ENCODE peak calls at places on chromosomes 7 and 10, in five cellular contexts. G is suprapubic skin, Q is HCT116, D is stomach, I is K562. F is an unnamed sample.

GRCh38 chr10:97736902-97737769 is at the start of gene ZFYVE27:
- DNase-seq in I (peak), G (peak), D (peak), Q (peak), F (peak)

GRCh38 chr10:24821986-24822385 is 98.3 kb upstream of the ARHGAP21 start:
- DNase-seq in D (no peak), G (no peak), I (no peak), Q (peak), F (no peak)

GRCh38 chr10:119737827-119738226 is 12.0 kb downstream of the INPP5F start:
- DNase-seq in Q (peak), D (no peak), G (no peak), I (peak), F (no peak)

GRCh38 chr10:112911196-112911595 is 38.9 kb upstream of the TCF7L2 start:
- DNase-seq in D (no peak), G (no peak), I (no peak), Q (no peak), F (no peak)

GRCh38 chr7:106284516-106285050 is at the start of gene NAMPT:
- DNase-seq in G (no peak), I (peak), Q (no peak), D (peak), F (peak)

GRCh38 chr7:110521357-110521756 is 569.6 kb upstream of the LRRN3 start:
- DNase-seq in D (no peak), I (no peak), Q (no peak), G (no peak), F (no peak)

GRCh38 chr7:96174812-96175211 is 147.1 kb downstream of the SLC25A13 start:
- DNase-seq in G (no peak), D (no peak), I (no peak), Q (no peak), F (no peak)

GRCh38 chr7:132480534-132480933 is 95.7 kb downstream of the PLXNA4 start:
- DNase-seq in G (no peak), I (no peak), Q (no peak), D (no peak), F (peak)

GRCh38 chr7:61111-61510 is 131.3 kb upstream of the FAM20C start:
- DNase-seq in I (no peak), G (peak), Q (no peak), D (no peak), F (peak)

GRCh38 chr10:127715782-127716378 is 21.1 kb upstream of the FOXI2 start:
- DNase-seq in I (no peak), G (no peak), Q (peak), D (no peak), F (no peak)

GRCh38 chr10:23172846-23173548 is 19.1 kb upstream of the PTF1A start:
- DNase-seq in G (no peak), Q (no peak), I (no peak), D (no peak), F (no peak)

GRCh38 chr7:155993420-155994252 is 181.4 kb upstream of the SHH start:
- DNase-seq in I (no peak), G (no peak), Q (no peak), D (peak), F (no peak)

GRCh38 chr10:123021517-123021916 is 12.7 kb downstream of the ACADSB start:
- DNase-seq in Q (peak), G (no peak), I (no peak), D (no peak), F (no peak)

GRCh38 chr7:148905093-148905666 is 21.1 kb upstream of the EZH2 start:
- DNase-seq in G (no peak), D (no peak), Q (no peak), I (no peak), F (no peak)

GRCh38 chr7:99831595-99831994 is 3.8 kb downstream of the CYP3A43 start:
- DNase-seq in G (no peak), I (no peak), D (no peak), Q (no peak), F (no peak)

GRCh38 chr7:100826546-100827329 is 585 bp downstream of the EPHB4 start:
- DNase-seq in Q (no peak), D (no peak), I (no peak), G (no peak), F (no peak)

GRCh38 chr7:71780282-71780681 is 631.9 kb downstream of the CALN1 start:
- DNase-seq in G (no peak), D (no peak), Q (no peak), I (no peak), F (no peak)

GRCh38 chr7:30755384-30756154 is 3.6 kb downstream of the INMT start:
- DNase-seq in G (no peak), D (no peak), Q (no peak), I (no peak), F (peak)

GRCh38 chr7:55185941-55186609 is 167.3 kb downstream of the EGFR start:
- DNase-seq in G (no peak), D (no peak), Q (peak), I (peak), F (no peak)

GRCh38 chr10:7986851-7987250 is 67.6 kb upstream of the GATA3 start:
- DNase-seq in G (no peak), Q (no peak), D (no peak), I (no peak), F (no peak)

GRCh38 chr10:75234017-75234682 is 1.6 kb downstream of the COMTD1 start:
- DNase-seq in D (peak), G (peak), Q (peak), I (peak), F (peak)

GRCh38 chr10:22976535-22976934 is 48.7 kb downstream of the ARMC3 start:
- DNase-seq in D (no peak), G (no peak), I (no peak), Q (no peak), F (no peak)

GRCh38 chr10:130621231-130621775 is 485.1 kb downstream of the GLRX3 start:
- DNase-seq in G (no peak), Q (no peak), D (no peak), I (no peak), F (no peak)

GRCh38 chr7:915291-916218 is 38.9 kb downstream of the ADAP1 start:
- DNase-seq in Q (no peak), G (no peak), I (no peak), D (no peak), F (peak)

GRCh38 chr7:154832557-154833138 is 170.3 kb downstream of the PAXIP1 start:
- DNase-seq in G (no peak), Q (peak), D (peak), I (peak), F (no peak)

GRCh38 chr10:75030371-75030770 is 81.1 kb upstream of the SAMD8 start:
- DNase-seq in I (no peak), Q (no peak), D (no peak), G (no peak), F (no peak)

GRCh38 chr7:151436446-151437162 is 3.3 kb downstream of the CRYGN start:
- DNase-seq in Q (no peak), D (no peak), I (no peak), G (no peak), F (peak)

GRCh38 chr7:45103958-45104843 is 7.3 kb downstream of the TBRG4 start:
- DNase-seq in D (no peak), Q (no peak), G (no peak), I (no peak), F (no peak)

GRCh38 chr10:15455456-15455855 is 84.4 kb upstream of the FAM171A1 start:
- DNase-seq in G (no peak), Q (no peak), I (peak), D (no peak), F (no peak)

GRCh38 chr7:98788921-98789320 is 80.9 kb downstream of the TMEM130 start:
- DNase-seq in D (no peak), Q (no peak), I (no peak), G (no peak), F (no peak)

GRCh38 chr7:79050592-79050991 is 402.9 kb downstream of the MAGI2 start:
- DNase-seq in Q (no peak), G (no peak), D (no peak), I (no peak), F (no peak)

GRCh38 chr10:21175797-21176196 is 278.7 kb upstream of the NEBL start:
- DNase-seq in I (no peak), D (no peak), G (no peak), Q (no peak), F (no peak)

GRCh38 chr10:6034371-6034770 is 27.8 kb downstream of the IL2RA start:
- DNase-seq in I (no peak), G (no peak), D (no peak), Q (no peak), F (no peak)

GRCh38 chr7:113730309-113730955 is 188.4 kb downstream of the PPP1R3A start:
- DNase-seq in D (no peak), G (no peak), Q (no peak), I (no peak), F (no peak)

GRCh38 chr10:94150541-94151184 is 156.9 kb downstream of the PLCE1 start:
- DNase-seq in I (no peak), G (no peak), Q (no peak), D (no peak), F (no peak)

GRCh38 chr7:133753513-133753912 is 373.6 kb upstream of the LRGUK start:
- DNase-seq in I (no peak), D (no peak), Q (no peak), G (no peak), F (no peak)

GRCh38 chr10:124685251-124685650 is 58.9 kb downstream of the FAM53B start:
- DNase-seq in D (no peak), Q (no peak), G (no peak), I (no peak), F (peak)

GRCh38 chr10:72068901-72069446 is 19.4 kb downstream of the SPOCK2 start:
- DNase-seq in D (no peak), Q (no peak), I (no peak), G (no peak), F (no peak)

GRCh38 chr10:72067463-72068125 is 20.8 kb downstream of the SPOCK2 start:
- DNase-seq in Q (no peak), G (no peak), I (no peak), D (peak), F (no peak)

GRCh38 chr10:72068126-72068765 is 20.1 kb downstream of the SPOCK2 start:
- DNase-seq in I (no peak), D (no peak), G (no peak), Q (no peak), F (no peak)

GRCh38 chr10:72065439-72066025 is 22.8 kb downstream of the SPOCK2 start:
- DNase-seq in D (no peak), I (no peak), Q (no peak), G (no peak), F (no peak)

DNA sequence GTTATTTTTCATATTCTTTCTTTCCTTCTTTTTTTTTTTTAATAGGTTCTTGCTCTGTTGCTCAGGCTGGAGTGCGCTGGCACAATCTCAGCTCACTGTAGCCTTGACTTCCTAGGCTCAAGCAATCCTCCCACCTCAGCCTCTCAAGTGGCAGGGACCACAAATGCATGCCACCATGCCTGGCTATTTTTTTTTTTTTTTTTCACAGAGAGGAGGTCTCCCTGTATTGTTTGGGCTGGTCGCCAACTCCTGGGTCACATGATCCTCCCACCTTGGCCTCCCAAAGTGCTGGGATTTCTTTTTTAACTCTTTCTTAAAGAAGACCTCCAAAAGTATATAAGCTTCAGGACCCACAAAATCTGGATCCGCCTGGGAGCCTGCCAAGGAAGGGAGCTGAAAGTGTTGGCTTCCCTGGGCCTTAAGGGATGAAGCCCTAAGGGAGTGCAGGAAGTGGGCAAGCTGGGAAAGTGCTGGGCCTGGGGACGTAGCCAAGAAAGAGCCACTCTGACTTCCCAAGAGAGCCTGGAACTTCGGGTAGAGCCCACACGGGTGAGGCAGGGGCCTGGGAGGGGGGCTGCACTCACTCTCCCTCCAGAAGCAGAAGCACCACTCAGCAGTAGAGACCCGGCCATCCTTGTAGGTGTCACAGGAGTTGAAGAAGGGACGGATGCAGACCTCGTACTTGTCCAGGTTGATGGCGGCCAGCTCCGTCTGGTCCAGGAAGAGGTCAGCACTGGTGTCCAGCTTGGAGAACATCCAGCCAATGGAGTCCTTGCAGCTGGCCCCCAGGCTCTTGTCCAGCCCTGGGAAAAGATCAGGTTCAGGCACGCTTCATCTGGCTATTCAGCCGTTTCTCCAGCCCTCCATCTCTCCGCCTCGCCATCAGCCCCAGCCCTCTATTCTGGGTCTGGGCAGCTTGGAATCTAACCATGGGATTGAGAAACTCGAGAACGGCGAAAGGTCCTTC is 21.8 kb downstream of the SPOCK2 start:
- DNase-seq in I (no peak), G (no peak), D (no peak), Q (no peak), F (peak)
- TF ChIP-seq POLR2AphosphoS5 in I (no peak), G (no peak), D (no peak), Q (no peak), F (peak)

GRCh38 chr7:140924019-140924820 is 509 bp downstream of the BRAF start:
- DNase-seq in I (peak), G (peak), Q (peak), D (peak), F (peak)

GRCh38 chr7:140923358-140924006 is 1.2 kb downstream of the BRAF start:
- DNase-seq in G (no peak), Q (no peak), I (peak), D (no peak), F (no peak)

GRCh38 chr7:140926021-140926812 is 1.5 kb upstream of the BRAF start:
- DNase-seq in D (no peak), G (no peak), Q (no peak), I (no peak), F (no peak)

GRCh38 chr7:140922741-140923345 is 1.9 kb downstream of the BRAF start:
- DNase-seq in G (no peak), Q (no peak), I (no peak), D (no peak), F (no peak)

DNA sequence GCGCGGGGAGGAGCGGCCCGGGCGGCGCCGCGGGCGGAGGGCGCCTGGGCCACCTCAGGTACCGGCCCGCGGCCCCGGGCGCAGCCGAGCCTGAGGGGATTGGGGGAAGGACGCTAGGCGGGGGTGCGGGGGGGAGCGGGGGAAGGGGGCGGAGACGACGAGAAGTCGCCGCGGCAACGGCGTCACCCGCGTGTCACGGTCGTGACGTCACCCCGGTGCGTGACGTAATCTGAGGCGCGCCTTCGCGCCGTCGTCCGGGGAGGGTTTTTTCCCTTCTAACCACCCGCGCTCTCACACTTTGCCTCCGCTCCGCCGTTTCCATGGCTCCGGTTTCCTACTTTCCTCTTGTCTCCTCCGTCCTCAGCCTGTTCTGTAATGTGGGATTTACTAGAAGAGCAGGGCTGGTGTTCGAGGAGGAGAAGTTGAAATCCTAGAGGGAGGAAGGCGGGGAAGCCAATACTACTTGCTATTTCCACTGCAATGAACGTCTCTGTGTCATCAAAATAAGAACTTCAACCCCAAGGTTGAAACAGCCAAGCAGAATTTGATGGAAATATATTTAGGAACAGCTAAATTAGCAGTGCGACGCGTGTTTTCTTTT is at the start of gene BRAF:
- DNase-seq in G (peak), I (peak), D (peak), Q (peak), F (peak)
- TF ChIP-seq POLR2AphosphoS5 in G (peak), I (peak), D (peak), Q (peak), F (peak)

DNA sequence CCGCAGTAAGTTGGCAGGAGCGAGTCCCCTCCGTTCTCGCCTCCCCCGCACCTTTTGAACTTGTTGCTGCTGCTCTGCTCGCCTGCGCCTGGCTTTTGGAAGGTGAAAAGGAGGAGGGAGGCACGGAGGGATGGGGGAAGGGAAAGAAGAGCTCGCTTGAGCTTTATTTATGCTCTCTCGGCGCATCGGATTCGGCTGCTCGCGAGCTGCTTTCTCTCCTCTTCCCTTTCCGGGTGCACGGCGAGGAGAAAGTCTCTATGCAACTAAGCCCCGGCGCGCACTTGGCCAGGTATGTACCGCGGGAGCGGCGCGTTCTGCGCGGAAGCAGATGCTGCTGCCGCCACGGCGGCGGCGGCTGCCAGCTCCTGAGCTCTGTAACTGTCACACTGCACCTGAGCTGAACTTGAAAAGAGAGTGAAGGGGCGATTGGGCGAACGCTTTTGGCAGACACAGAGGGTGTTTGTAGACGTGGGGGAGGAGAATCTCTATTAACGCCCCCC is 551 bp downstream of the KCND2 start:
- DNase-seq in Q (no peak), G (no peak), D (no peak), I (no peak), F (peak)
- TF ChIP-seq POLR2AphosphoS5 in Q (no peak), G (no peak), D (no peak), I (no peak), F (no peak)

GRCh38 chr7:25617219-25617618 is 388.9 kb upstream of the NPVF start:
- DNase-seq in Q (no peak), G (no peak), I (no peak), D (no peak), F (no peak)
- TF ChIP-seq POLR2AphosphoS5 in Q (no peak), G (no peak), I (no peak), D (no peak), F (no peak)

DNA sequence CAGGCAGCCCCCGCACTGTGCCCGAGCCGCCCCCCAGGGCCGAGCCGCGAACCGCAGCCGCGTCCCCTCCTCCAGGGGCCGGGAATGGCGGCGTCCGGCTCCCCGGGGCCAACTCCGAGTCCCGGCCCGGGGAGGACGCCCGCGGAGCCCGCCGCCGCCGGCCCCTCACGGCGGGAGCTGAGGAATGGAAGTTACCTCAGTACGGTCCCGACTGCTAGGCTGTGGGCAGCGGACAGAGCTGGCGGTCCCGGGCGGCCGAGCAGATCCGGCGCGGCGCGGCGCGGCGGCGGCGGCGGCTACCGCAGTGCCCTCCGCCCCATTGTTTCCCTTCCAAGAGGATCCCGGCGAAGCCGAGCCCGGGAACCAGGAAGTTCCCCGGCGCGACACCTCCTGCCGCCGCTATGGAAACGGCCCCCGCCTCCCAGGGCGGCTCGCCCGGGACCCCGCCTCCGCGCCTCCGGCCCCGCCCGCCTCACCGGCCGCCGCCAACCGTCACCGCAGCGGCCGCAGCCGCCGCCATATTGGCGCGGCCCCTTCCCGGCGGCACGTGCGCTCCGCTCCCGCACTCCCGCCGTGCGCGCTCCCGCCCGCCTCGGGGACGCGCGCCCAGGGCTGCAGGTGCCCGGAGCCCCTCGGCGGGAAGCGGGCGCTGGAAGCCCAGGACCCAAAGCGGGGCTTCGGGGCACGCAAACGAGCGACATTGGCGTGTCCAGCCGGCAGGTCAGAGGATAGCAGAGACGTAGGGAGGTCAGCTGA is at the start of gene USP6NL:
- DNase-seq in D (peak), I (peak), Q (peak), G (peak), F (peak)
- TF ChIP-seq POLR2AphosphoS5 in D (peak), I (peak), Q (peak), G (no peak), F (peak)

GRCh38 chr7:38880454-38880853 is 28.5 kb downstream of the VPS41 start:
- DNase-seq in G (no peak), D (no peak), Q (no peak), I (no peak), F (no peak)
- TF ChIP-seq POLR2AphosphoS5 in G (no peak), D (no peak), Q (no peak), I (no peak), F (no peak)

GRCh38 chr10:133231946-133232574 is 2.0 kb downstream of the UTF1 start:
- DNase-seq in D (no peak), I (no peak), Q (no peak), G (no peak), F (no peak)

GRCh38 chr10:133230387-133231195 is 574 bp downstream of the UTF1 start:
- DNase-seq in Q (no peak), G (no peak), D (no peak), I (peak), F (no peak)

GRCh38 chr10:133229265-133230022 is 573 bp upstream of the UTF1 start:
- DNase-seq in G (no peak), D (no peak), Q (no peak), I (no peak), F (no peak)

GRCh38 chr10:133231244-133231945 is 1.4 kb downstream of the UTF1 start:
- DNase-seq in D (no peak), I (no peak), Q (no peak), G (no peak), F (no peak)

GRCh38 chr10:133230023-133230319 is at the start of gene UTF1:
- DNase-seq in D (no peak), G (no peak), Q (no peak), I (no peak), F (no peak)
- TF ChIP-seq POLR2AphosphoS5 in D (no peak), G (no peak), Q (no peak), I (no peak), F (no peak)

GRCh38 chr10:99874341-99875085 is 92.1 kb downstream of the ABCC2 start:
- DNase-seq in Q (no peak), G (no peak), I (no peak), D (peak), F (no peak)
- TF ChIP-seq POLR2AphosphoS5 in Q (no peak), G (no peak), I (no peak), D (no peak), F (no peak)

GRCh38 chr7:75639071-75639892 is 99.5 kb downstream of the HIP1 start:
- DNase-seq in Q (no peak), D (peak), I (peak), G (no peak), F (peak)
- TF ChIP-seq POLR2AphosphoS5 in Q (peak), D (no peak), I (no peak), G (no peak), F (no peak)

F was measured in sigmoid colon.